ENCODE peak calls at places on chromosomes 1 and 21, in seven cellular contexts. O, W, C, K, B, S and Q are unnamed samples. For H3K27me3, the result is how much of the 10 kb centered on the place peaks cover.

GRCh38 chr1:212506666-212507065 is 73.9 kb downstream of the NENF start:
- DNase-seq in O (no peak), W (peak), C (no peak), K (no peak), B (no peak), S (no peak), Q (no peak)

GRCh38 chr21:28793043-28793442 is 199.6 kb downstream of the LTN1 start:
- DNase-seq in O (no peak), W (peak), C (no peak), K (no peak), B (no peak), S (peak), Q (no peak)

GRCh38 chr1:243496806-243497205 is 241.0 kb downstream of the SDCCAG8 start:
- DNase-seq in O (no peak), W (no peak), C (no peak), K (no peak), B (no peak), S (no peak), Q (no peak)

GRCh38 chr1:244665771-244666217 is 12.9 kb downstream of the DESI2 start:
- DNase-seq in O (no peak), W (no peak), C (no peak), K (no peak), B (no peak), S (peak), Q (no peak)

GRCh38 chr1:6984996-6985395 is 199.7 kb downstream of the CAMTA1 start:
- DNase-seq in O (no peak), W (no peak), C (no peak), K (no peak), B (no peak), S (no peak), Q (no peak)

GRCh38 chr1:81478217-81478616 is 322.5 kb upstream of the ADGRL2 start:
- DNase-seq in O (no peak), W (no peak), C (no peak), K (no peak), B (no peak), S (no peak), Q (no peak)

GRCh38 chr1:176559474-176560390 is 96.8 kb downstream of the PAPPA2 start:
- DNase-seq in O (peak), W (peak), C (no peak), K (no peak), B (peak), S (peak), Q (no peak)

GRCh38 chr1:193366764-193367507 is 180.5 kb upstream of the B3GALT2 start:
- DNase-seq in O (no peak), W (no peak), C (no peak), K (no peak), B (peak), S (peak), Q (no peak)

GRCh38 chr1:114116086-114116485 is 37.6 kb downstream of the SYT6 start:
- DNase-seq in O (no peak), W (no peak), C (no peak), K (no peak), B (no peak), S (no peak), Q (no peak)

GRCh38 chr1:156949127-156949526 is 28.7 kb downstream of the LRRC71 start:
- DNase-seq in O (no peak), W (no peak), C (no peak), K (no peak), B (no peak), S (no peak), Q (no peak)

GRCh38 chr21:36551731-36552457 is 72.0 kb upstream of the CLDN14 start:
- DNase-seq in O (no peak), W (no peak), C (no peak), K (no peak), B (no peak), S (peak), Q (no peak)

GRCh38 chr1:223776075-223776814 is 63.9 kb downstream of the CAPN2 start:
- DNase-seq in O (peak), W (no peak), C (peak), K (no peak), B (peak), S (peak), Q (no peak)

GRCh38 chr1:153345187-153346066 is 3.2 kb downstream of the PGLYRP4 start:
- DNase-seq in O (no peak), W (peak), C (no peak), K (no peak), B (no peak), S (no peak), Q (no peak)

GRCh38 chr21:44527983-44528633 is 11.9 kb downstream of the KRTAP10-1 start:
- DNase-seq in O (no peak), W (peak), C (peak), K (peak), B (no peak), S (no peak), Q (peak)

GRCh38 chr21:36454079-36454478 is 25.8 kb downstream of the CLDN14 start:
- DNase-seq in O (no peak), W (peak), C (no peak), K (no peak), B (no peak), S (no peak), Q (no peak)

GRCh38 chr1:200894712-200895447 is at the start of gene INAVA:
- DNase-seq in O (peak), W (no peak), C (no peak), K (no peak), B (no peak), S (no peak), Q (peak)

GRCh38 chr1:36913016-36913415 is 121.3 kb downstream of the GRIK3 start:
- DNase-seq in O (no peak), W (no peak), C (no peak), K (no peak), B (no peak), S (no peak), Q (no peak)

GRCh38 chr21:20661745-20662470 is 336.3 kb upstream of the NCAM2 start:
- DNase-seq in O (no peak), W (peak), C (no peak), K (no peak), B (no peak), S (no peak), Q (no peak)

GRCh38 chr1:150895618-150896017 is 8.7 kb downstream of the CTXND2 start:
- DNase-seq in O (peak), W (no peak), C (no peak), K (no peak), B (peak), S (peak), Q (no peak)

GRCh38 chr1:76659171-76659940 is 207.9 kb upstream of the ST6GALNAC5 start:
- DNase-seq in O (no peak), W (no peak), C (no peak), K (no peak), B (no peak), S (no peak), Q (no peak)

GRCh38 chr1:10730985-10731384 is 65.5 kb downstream of the CASZ1 start:
- DNase-seq in O (peak), W (no peak), C (no peak), K (no peak), B (no peak), S (peak), Q (no peak)

GRCh38 chr1:174550296-174550695 is 102.5 kb downstream of the GPR52 start:
- DNase-seq in O (no peak), W (no peak), C (no peak), K (no peak), B (no peak), S (peak), Q (no peak)

GRCh38 chr1:11053758-11054137 is 6.1 kb downstream of the SRM start:
- DNase-seq in O (no peak), W (peak), C (no peak), K (peak), B (no peak), S (peak), Q (no peak)

GRCh38 chr1:11967028-11967547 is 13.2 kb upstream of the MFN2 start:
- DNase-seq in O (peak), W (peak), C (no peak), K (no peak), B (no peak), S (no peak), Q (no peak)

GRCh38 chr21:39350094-39351006 is 1.5 kb upstream of the HMGN1 start:
- DNase-seq in O (no peak), W (no peak), C (no peak), K (no peak), B (no peak), S (no peak), Q (no peak)

GRCh38 chr1:245169391-245169790 is 14.6 kb downstream of the KIF26B start:
- DNase-seq in O (no peak), W (no peak), C (no peak), K (no peak), B (no peak), S (no peak), Q (no peak)

GRCh38 chr1:904271-904950 is 19.3 kb upstream of the SAMD11 start:
- DNase-seq in O (peak), W (peak), C (peak), K (peak), B (peak), S (peak), Q (peak)

GRCh38 chr1:164638506-164639202 is 79.7 kb downstream of the PBX1 start:
- DNase-seq in O (no peak), W (no peak), C (no peak), K (no peak), B (no peak), S (no peak), Q (no peak)

GRCh38 chr1:10639301-10640078 is 157.0 kb downstream of the CASZ1 start:
- DNase-seq in O (no peak), W (peak), C (no peak), K (no peak), B (no peak), S (no peak), Q (no peak)

GRCh38 chr1:19070197-19070651 is 113.7 kb upstream of the IFFO2 start:
- DNase-seq in O (peak), W (peak), C (no peak), K (no peak), B (no peak), S (no peak), Q (no peak)

GRCh38 chr1:22166439-22166838 is 23.5 kb upstream of the WNT4 start:
- DNase-seq in O (no peak), W (peak), C (no peak), K (no peak), B (no peak), S (no peak), Q (no peak)

GRCh38 chr1:170776777-170777176 is 112.8 kb downstream of the PRRX1 start:
- DNase-seq in O (no peak), W (no peak), C (no peak), K (no peak), B (no peak), S (no peak), Q (no peak)

GRCh38 chr1:117312453-117313138 is 54.7 kb upstream of the MAN1A2 start:
- DNase-seq in O (no peak), W (peak), C (no peak), K (no peak), B (peak), S (peak), Q (no peak)

GRCh38 chr1:16615253-16616252 is 2.2 kb upstream of the NBPF1 start:
- DNase-seq in O (no peak), W (peak), C (no peak), K (peak), B (no peak), S (no peak), Q (peak)

GRCh38 chr1:200699871-200700270 is 30.2 kb upstream of the DDX59 start:
- DNase-seq in O (no peak), W (no peak), C (no peak), K (no peak), B (peak), S (peak), Q (no peak)

GRCh38 chr1:188986751-188987417 is 1490.8 kb downstream of the BRINP3 start:
- DNase-seq in O (no peak), W (no peak), C (no peak), K (no peak), B (no peak), S (no peak), Q (no peak)

GRCh38 chr21:28396421-28396820 is 596.3 kb downstream of the LTN1 start:
- DNase-seq in O (no peak), W (no peak), C (no peak), K (no peak), B (no peak), S (no peak), Q (no peak)

GRCh38 chr1:221965252-221965651 is 223.4 kb upstream of the DUSP10 start:
- DNase-seq in O (no peak), W (no peak), C (no peak), K (no peak), B (no peak), S (no peak), Q (no peak)

GRCh38 chr1:2643414-2644077 is 10.7 kb upstream of the MMEL1 start:
- DNase-seq in O (no peak), W (no peak), C (no peak), K (no peak), B (no peak), S (no peak), Q (no peak)
- H3K27me3 ChIP-seq in O (under half), W (under half), C (under half), K (under half), B (under half), S (under half), Q (under half)

GRCh38 chr1:229884765-229885164 is 182.3 kb upstream of the GALNT2 start:
- DNase-seq in O (no peak), W (peak), C (no peak), K (no peak), B (no peak), S (no peak), Q (no peak)
- H3K27me3 ChIP-seq in O (under half), W (under half), C (under half), K (under half), B (under half), S (under half), Q (under half)

GRCh38 chr1:57927003-57927402 is 503.1 kb upstream of the DAB1 start:
- DNase-seq in O (no peak), W (no peak), C (no peak), K (no peak), B (no peak), S (no peak), Q (no peak)
- H3K27me3 ChIP-seq in O (under half), W (under half), C (under half), K (under half), B (under half), S (under half), Q (under half)

GRCh38 chr1:180247061-180247460 is 17.0 kb downstream of the LHX4 start:
- DNase-seq in O (no peak), W (peak), C (peak), K (no peak), B (no peak), S (peak), Q (no peak)

GRCh38 chr1:180244840-180245239 is 14.8 kb downstream of the LHX4 start:
- DNase-seq in O (no peak), W (peak), C (no peak), K (peak), B (no peak), S (no peak), Q (no peak)

GRCh38 chr1:180246579-180246978 is 16.5 kb downstream of the LHX4 start:
- DNase-seq in O (no peak), W (no peak), C (no peak), K (no peak), B (no peak), S (no peak), Q (no peak)

GRCh38 chr1:180241716-180242544 is 11.9 kb downstream of the LHX4 start:
- DNase-seq in O (no peak), W (no peak), C (no peak), K (peak), B (no peak), S (peak), Q (no peak)

DNA sequence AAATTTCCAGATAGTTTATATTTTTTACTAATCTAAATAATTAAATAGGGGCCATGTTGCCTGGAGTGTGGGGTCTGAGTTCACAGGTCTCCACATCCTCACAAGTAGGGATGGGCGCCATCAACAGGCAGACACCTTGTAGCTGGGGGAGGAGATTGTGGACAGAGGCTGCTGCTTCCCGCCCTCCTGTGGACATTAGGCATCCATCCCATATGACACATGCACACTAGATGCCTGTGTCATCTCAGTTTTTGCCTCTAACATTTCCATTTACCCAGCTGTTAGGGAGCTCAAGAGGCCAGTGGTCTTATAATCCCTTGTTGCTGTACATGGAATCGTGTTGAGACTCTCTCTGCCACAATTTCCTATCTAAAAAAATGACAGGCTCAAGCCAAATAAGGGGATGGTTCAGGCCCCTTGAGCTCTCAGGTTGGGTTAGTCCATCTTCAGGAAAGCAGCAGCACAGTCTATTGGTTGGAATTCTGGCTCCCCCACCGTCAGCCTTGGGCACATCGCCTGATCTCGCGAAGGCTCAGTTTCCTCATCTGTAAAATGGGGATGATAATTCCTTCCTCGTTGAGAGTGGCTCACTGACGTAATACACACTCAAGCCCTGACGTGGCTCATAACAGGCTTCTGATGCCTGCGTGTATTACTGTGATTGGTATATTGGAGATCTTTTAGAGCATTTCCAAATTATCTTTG is 13.6 kb downstream of the LHX4 start:
- DNase-seq in O (no peak), W (no peak), C (no peak), K (peak), B (peak), S (no peak), Q (no peak)
- H3K27me3 ChIP-seq in O (under half), W (under half), C (under half), K (under half), B (under half), S (half or more), Q (under half)

DNA sequence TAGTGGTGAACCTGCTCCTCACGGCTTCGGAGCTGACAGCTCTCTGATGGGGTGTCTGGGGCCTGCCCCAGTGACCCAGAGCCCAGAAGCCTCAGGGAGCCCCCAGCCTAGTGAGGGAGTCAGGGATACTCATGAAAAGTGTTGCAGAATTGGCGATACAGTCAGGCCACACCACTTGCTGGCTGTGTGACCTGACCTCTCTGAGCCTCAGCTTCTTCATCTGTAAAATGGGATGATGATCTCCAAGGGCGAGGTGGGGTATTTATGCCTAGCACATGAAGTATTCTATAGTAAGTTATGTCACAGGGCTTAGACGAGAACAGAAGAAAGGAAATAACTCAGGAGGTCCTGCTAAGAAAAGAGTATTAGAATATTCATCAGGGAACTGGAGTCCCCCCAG is 1.6 kb downstream of the TMEM51 start:
- DNase-seq in O (no peak), W (no peak), C (no peak), K (no peak), B (no peak), S (no peak), Q (no peak)
- H3K27me3 ChIP-seq in O (under half), W (under half), C (under half), K (under half), B (under half), S (under half), Q (under half)

GRCh38 chr1:64663654-64664053 is 81.2 kb upstream of the RAVER2 start:
- DNase-seq in O (no peak), W (peak), C (no peak), K (no peak), B (peak), S (peak), Q (no peak)
- H3K27me3 ChIP-seq in O (under half), W (under half), C (under half), K (under half), B (under half), S (under half), Q (under half)